ENCODE peak calls at places on chromosome 7, in seven cellular contexts. T is brain microvascular endothelial cell, N is AG10803, H is fibroblast of pulmonary artery, F is endothelial cell, D is B cell, W is lung. Q is an unnamed sample.

GRCh38 chr7:192035-192649 is at the start of gene FAM20C:
- DNase-seq in F (peak; percentile 33), D (peak; percentile 55), T (peak; percentile 61), N (peak; percentile 84), W (peak; percentile 77), H (peak; percentile 83), Q (peak; percentile 85)

GRCh38 chr7:51029586-51030230 is 247.0 kb upstream of the GRB10 start:
- DNase-seq in W (no peak), H (peak; percentile 84), F (no peak), N (peak; percentile 89), D (no peak), T (peak; percentile 88), Q (no peak)

GRCh38 chr7:115825736-115826135 is 204.8 kb downstream of the TFEC start:
- DNase-seq in F (no peak), T (peak; percentile 71), D (no peak), H (peak; percentile 7), W (no peak), N (no peak), Q (no peak)

GRCh38 chr7:69318794-69319193 is 279.5 kb upstream of the AUTS2 start:
- DNase-seq in N (no peak), F (no peak), D (no peak), T (no peak), H (no peak), W (no peak), Q (no peak)

GRCh38 chr7:156119771-156120170 is 307.5 kb upstream of the SHH start:
- DNase-seq in F (no peak), D (no peak), N (no peak), T (no peak), W (no peak), H (no peak), Q (no peak)

GRCh38 chr7:82343-83155 is 109.8 kb upstream of the FAM20C start:
- DNase-seq in W (no peak), N (no peak), H (no peak), D (no peak), T (no peak), F (no peak), Q (no peak)

GRCh38 chr7:138755331-138755747 is 42.5 kb upstream of the TMEM213 start:
- DNase-seq in W (no peak), T (no peak), H (peak; percentile 14), D (no peak), F (no peak), N (peak; percentile 22), Q (no peak)

GRCh38 chr7:73314271-73314670 is 5.6 kb upstream of the NSUN5 start:
- DNase-seq in D (no peak), F (no peak), T (no peak), N (no peak), W (no peak), H (no peak), Q (no peak)

GRCh38 chr7:155454183-155455112 is 3.5 kb upstream of the EN2 start:
- DNase-seq in D (peak; percentile 20), T (no peak), H (no peak), W (no peak), F (no peak), N (no peak), Q (no peak)

GRCh38 chr7:34282271-34282670 is 375.7 kb upstream of the NPSR1 start:
- DNase-seq in H (peak; percentile 58), T (no peak), D (no peak), F (no peak), N (peak; percentile 11), W (no peak), Q (no peak)

GRCh38 chr7:34277016-34277800 is 371.9 kb downstream of the BMPER start:
- DNase-seq in F (peak; percentile 4), N (peak; percentile 44), H (peak; percentile 94), T (peak; percentile 78), W (no peak), D (no peak), Q (no peak)

GRCh38 chr7:34275629-34276028 is 370.3 kb downstream of the BMPER start:
- DNase-seq in F (no peak), H (no peak), T (no peak), W (no peak), D (no peak), N (no peak), Q (no peak)

GRCh38 chr7:34281260-34281659 is 375.9 kb downstream of the BMPER start:
- DNase-seq in F (no peak), T (no peak), W (no peak), D (no peak), H (no peak), N (peak; percentile 3), Q (no peak)

GRCh38 chr7:34277801-34278195 is 372.5 kb downstream of the BMPER start:
- DNase-seq in T (no peak), N (peak; percentile 7), W (no peak), F (no peak), H (peak; percentile 39), D (no peak), Q (no peak)
- TF ChIP-seq CTCF in T (no peak), N (no peak), W (no peak), F (no peak), H (no peak), D (no peak), Q (no peak)

GRCh38 chr7:151631968-151632749 is 112.5 kb upstream of the RHEB start:
- DNase-seq in W (peak; percentile 86), F (peak; percentile 84), T (peak; percentile 51), H (peak; percentile 77), D (peak; percentile 94), N (peak; percentile 80), Q (peak; percentile 86)
- TF ChIP-seq CTCF in W (peak; percentile 1), F (no peak), T (peak; percentile 14), H (no peak), D (peak; percentile 35), N (peak; percentile 18), Q (peak; percentile 55)

GRCh38 chr7:101882595-101883564 is 65.5 kb downstream of the CUX1 start:
- DNase-seq in W (peak; percentile 88), D (no peak), F (peak; percentile 30), N (peak; percentile 100), T (peak; percentile 100), H (peak; percentile 100), Q (peak; percentile 89)
- TF ChIP-seq CTCF in W (no peak), D (no peak), F (no peak), N (no peak), T (no peak), H (no peak), Q (no peak)

GRCh38 chr7:80288175-80289122 is 153.8 kb downstream of the GNAI1 start:
- DNase-seq in D (no peak), W (no peak), H (no peak), N (no peak), T (peak; percentile 98), F (peak; percentile 15), Q (no peak)
- TF ChIP-seq CTCF in D (no peak), W (no peak), H (peak; percentile 3), N (no peak), T (peak; percentile 36), F (no peak), Q (no peak)

GRCh38 chr7:2047272-2047581 is 185.5 kb downstream of the MAD1L1 start:
- DNase-seq in F (no peak), W (no peak), D (no peak), H (no peak), T (no peak), N (no peak), Q (no peak)
- TF ChIP-seq CTCF in F (no peak), W (no peak), D (no peak), H (no peak), T (no peak), N (no peak), Q (no peak)

DNA sequence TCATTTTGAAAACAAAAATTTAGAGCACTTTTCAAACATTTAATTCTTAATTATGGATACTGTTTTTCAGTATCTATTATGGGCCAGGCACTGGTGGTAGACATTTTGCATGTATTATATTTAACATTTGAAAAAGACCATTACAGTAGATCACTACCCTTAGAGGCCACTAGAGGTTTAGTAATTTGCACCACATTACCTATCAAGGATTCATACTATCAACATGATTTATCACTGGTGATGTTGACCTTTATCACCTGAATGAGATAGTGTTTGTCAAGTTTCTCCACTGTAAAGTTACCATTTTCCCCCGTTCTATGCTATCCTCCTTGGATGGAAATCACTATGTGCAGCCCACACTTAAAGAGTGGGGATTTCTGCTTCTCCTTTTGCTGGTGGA is 4.4 kb upstream of the SNX13 start:
- DNase-seq in T (no peak), H (no peak), F (no peak), W (no peak), N (no peak), D (no peak), Q (no peak)
- TF ChIP-seq CTCF in T (no peak), H (peak; percentile 10), F (peak; percentile 26), W (no peak), N (no peak), D (peak; percentile 41), Q (peak; percentile 42)

DNA sequence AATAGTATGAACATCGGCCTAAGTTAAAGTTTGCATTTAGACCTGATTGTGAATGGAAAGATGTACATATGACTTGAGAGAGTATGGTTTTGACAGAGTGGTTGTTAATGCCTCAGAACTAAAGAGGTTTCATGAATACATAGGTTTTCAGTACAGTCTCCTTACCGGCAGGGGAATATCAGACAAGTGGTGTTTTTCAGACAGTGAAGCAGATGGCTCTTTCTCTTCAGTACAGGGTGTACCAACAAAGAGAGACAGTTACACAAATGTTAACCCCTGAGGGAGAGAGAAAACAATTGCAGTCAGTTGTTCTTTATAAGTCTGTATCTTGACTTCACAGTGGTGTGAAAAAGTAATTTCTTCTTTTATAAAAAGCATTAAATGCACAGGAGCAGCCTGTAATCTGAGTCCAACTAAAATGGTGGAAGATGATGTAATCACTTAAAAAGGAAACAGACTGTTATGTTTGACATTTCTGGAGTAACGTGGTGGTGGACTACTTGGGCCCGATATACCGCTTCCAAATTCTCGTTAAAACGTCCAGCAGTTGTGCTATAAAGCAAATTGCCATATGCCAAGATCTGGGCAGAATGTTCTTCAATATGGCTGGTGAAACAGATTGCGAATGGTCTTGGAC is 69.1 kb downstream of the SDK1 start:
- DNase-seq in T (no peak), N (no peak), W (no peak), H (no peak), D (no peak), F (no peak), Q (no peak)
- TF ChIP-seq CTCF in T (no peak), N (no peak), W (no peak), H (no peak), D (no peak), F (no peak), Q (no peak)

DNA sequence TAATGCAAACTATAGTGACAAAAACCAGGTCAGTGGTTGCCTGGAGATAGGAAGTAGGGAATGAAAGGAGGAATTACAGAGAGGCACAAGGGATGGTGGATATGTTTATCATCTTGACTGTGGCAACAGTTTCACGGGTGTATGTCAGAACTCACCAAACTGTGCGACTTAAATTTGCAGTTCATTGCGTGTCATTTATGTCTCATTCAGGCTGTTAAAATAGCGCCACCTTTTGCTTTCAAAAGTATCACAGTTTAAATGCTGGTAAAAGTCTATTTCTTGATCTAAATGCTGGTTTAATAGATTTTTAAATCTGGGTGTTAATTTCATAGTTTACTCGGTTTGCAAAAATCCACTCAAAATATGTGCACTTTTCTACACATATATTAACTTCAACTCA is 51.0 kb downstream of the PTTG1IP2 start:
- DNase-seq in T (no peak), W (no peak), D (no peak), F (no peak), H (peak; percentile 14), N (peak; percentile 3), Q (no peak)
- TF ChIP-seq CTCF in T (peak; percentile 38), W (no peak), D (peak; percentile 30), F (peak; percentile 37), H (peak; percentile 46), N (peak; percentile 39), Q (peak; percentile 34)

DNA sequence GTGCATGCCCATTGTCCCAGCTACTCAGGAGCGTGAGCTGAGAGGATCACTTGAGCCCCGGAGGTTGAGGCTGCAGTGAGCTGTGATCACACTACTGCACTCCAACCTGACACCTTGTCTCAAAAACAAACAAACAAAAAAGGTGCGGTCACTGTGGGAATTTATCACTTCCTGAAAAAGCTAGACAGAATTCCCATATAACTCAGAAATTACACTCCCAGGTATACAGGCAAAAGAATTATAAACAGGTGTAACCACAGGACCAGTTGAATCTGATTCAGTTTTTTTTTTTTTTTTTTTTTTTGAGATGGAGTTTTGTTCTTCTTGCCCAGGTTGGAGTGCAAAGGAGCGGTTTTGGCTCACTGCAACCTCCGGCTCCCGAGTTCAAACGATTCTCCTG is 3.2 kb upstream of the OGDH start:
- DNase-seq in F (no peak), W (no peak), T (no peak), D (no peak), H (no peak), N (no peak), Q (no peak)
- TF ChIP-seq CTCF in F (no peak), W (no peak), T (no peak), D (no peak), H (no peak), N (no peak), Q (no peak)

Q was measured in CD14-positive monocyte.